ENCODE peak calls at places on chromosome 19, in five cellular contexts. B, Q, D, K and U are unnamed samples.
A peak's percentile ranks its signal among the peaks of the same experiment; 100 is the strongest.

GRCh38 chr19:14434543-14435319 is 1.6 kb downstream of the PKN1 start:
- DNase-seq in Q (no peak), K (no peak), D (peak; percentile 73), B (no peak), U (no peak)

GRCh38 chr19:52963229-52963760 is 614 bp upstream of the ZNF816 start:
- DNase-seq in D (no peak), K (no peak), B (peak; percentile 27), Q (no peak), U (no peak)

GRCh38 chr19:33988601-33989000 is 183.7 kb upstream of the LSM14A start:
- DNase-seq in K (no peak), Q (no peak), D (no peak), B (no peak), U (no peak)

GRCh38 chr19:18848860-18849661 is 17.3 kb downstream of the UPF1 start:
- DNase-seq in B (no peak), Q (peak; percentile 71), K (no peak), D (no peak), U (no peak)

GRCh38 chr19:47479701-47480503 is 4.1 kb downstream of the KPTN start:
- DNase-seq in B (peak; percentile 88), Q (no peak), D (no peak), K (no peak), U (no peak)

GRCh38 chr19:5006201-5006600 is 37.3 kb downstream of the KDM4B start:
- DNase-seq in B (no peak), K (no peak), D (no peak), Q (no peak), U (no peak)

GRCh38 chr19:7856679-7857663 is 17.2 kb downstream of the PRR36 start:
- DNase-seq in D (no peak), K (no peak), Q (no peak), B (no peak), U (no peak)

GRCh38 chr19:41192574-41193419 is at the start of gene CYP2S1:
- DNase-seq in D (peak; percentile 77), B (peak; percentile 87), K (no peak), Q (no peak), U (peak; percentile 7)

GRCh38 chr19:38736413-38737280 is 7.6 kb downstream of the CAPN12 start:
- DNase-seq in Q (no peak), B (peak; percentile 96), K (no peak), D (peak; percentile 83), U (peak; percentile 71)

GRCh38 chr19:30692517-30692870 is 320.3 kb downstream of the ZNF536 start:
- DNase-seq in D (no peak), Q (no peak), K (no peak), B (no peak), U (no peak)

GRCh38 chr19:46388311-46389095 is 24.9 kb downstream of the CCDC8 start:
- DNase-seq in B (no peak), D (no peak), K (no peak), Q (no peak), U (no peak)

GRCh38 chr19:18655173-18655844 is 18.5 kb downstream of the KLHL26 start:
- DNase-seq in Q (no peak), D (no peak), B (no peak), K (no peak), U (no peak)

GRCh38 chr19:50944795-50945194 is 8.0 kb downstream of the KLK5 start:
- DNase-seq in B (no peak), D (no peak), K (no peak), Q (no peak), U (no peak)

GRCh38 chr19:32188921-32189320 is 156.5 kb upstream of the ZNF507 start:
- DNase-seq in K (no peak), Q (no peak), D (no peak), B (no peak), U (no peak)